ENCODE peak calls at places on chromosome 1, in five cellular contexts. D, L, G, I and S are unnamed samples.

GRCh38 chr1:58773406-58773840 is 10.4 kb downstream of the JUN start:
- DNase-seq in D (peak), L (peak), G (no peak), I (peak), S (no peak)

GRCh38 chr1:225693085-225693698 is 40.3 kb upstream of the ENAH start:
- DNase-seq in D (no peak), L (no peak), G (no peak), I (no peak), S (no peak)

GRCh38 chr1:41784516-41785279 is 134.0 kb downstream of the HIVEP3 start:
- DNase-seq in D (no peak), L (no peak), G (no peak), I (no peak), S (no peak)

GRCh38 chr1:233635765-233636502 is 22.0 kb downstream of the KCNK1 start:
- DNase-seq in D (no peak), L (peak), G (no peak), I (no peak), S (no peak)

GRCh38 chr1:236016782-236017400 is 48.0 kb downstream of the NID1 start:
- DNase-seq in D (no peak), L (no peak), G (no peak), I (no peak), S (no peak)

GRCh38 chr1:38207275-38207674 is 160.7 kb upstream of the POU3F1 start:
- DNase-seq in D (no peak), L (no peak), G (no peak), I (no peak), S (no peak)

GRCh38 chr1:160047116-160047991 is 15.6 kb upstream of the PIGM start:
- DNase-seq in D (no peak), L (no peak), G (no peak), I (no peak), S (no peak)

GRCh38 chr1:220113136-220113695 is 19.3 kb downstream of the IARS2 start:
- DNase-seq in D (no peak), L (peak), G (no peak), I (no peak), S (no peak)

GRCh38 chr1:65422241-65423203 is 2.1 kb downstream of the LEPR start:
- DNase-seq in D (no peak), L (peak), G (no peak), I (no peak), S (no peak)

GRCh38 chr1:107352850-107353249 is 212.0 kb downstream of the NTNG1 start:
- DNase-seq in D (no peak), L (no peak), G (no peak), I (no peak), S (no peak)

GRCh38 chr1:60600532-60600931 is 481.8 kb upstream of the NFIA start:
- DNase-seq in D (no peak), L (no peak), G (no peak), I (no peak), S (no peak)

GRCh38 chr1:26739251-26739914 is 43.6 kb downstream of the ARID1A start:
- DNase-seq in D (no peak), L (no peak), G (no peak), I (no peak), S (no peak)

GRCh38 chr1:94522304-94522703 is 19.3 kb downstream of the F3 start:
- DNase-seq in D (peak), L (peak), G (no peak), I (no peak), S (no peak)

GRCh38 chr1:182784556-182785171 is 4.9 kb upstream of the NPL start:
- DNase-seq in D (peak), L (peak), G (no peak), I (no peak), S (no peak)

GRCh38 chr1:222009105-222009730 is 267.3 kb upstream of the DUSP10 start:
- DNase-seq in D (peak), L (no peak), G (no peak), I (no peak), S (no peak)
- TF ChIP-seq CTCF in D (peak), L (peak), G (peak), I (peak), S (no peak)

GRCh38 chr1:109191377-109191776 is 22.3 kb upstream of the SARS1 start:
- DNase-seq in D (no peak), L (no peak), G (no peak), I (no peak), S (no peak)
- TF ChIP-seq CTCF in D (no peak), L (peak), G (no peak), I (no peak), S (no peak)

GRCh38 chr1:6081901-6082300 is 36.2 kb downstream of the KCNAB2 start:
- DNase-seq in D (no peak), L (no peak), G (no peak), I (no peak), S (no peak)

GRCh38 chr1:6077919-6078318 is 32.2 kb downstream of the KCNAB2 start:
- DNase-seq in D (no peak), L (no peak), G (no peak), I (no peak), S (no peak)

GRCh38 chr1:6083385-6083784 is 37.7 kb downstream of the KCNAB2 start:
- DNase-seq in D (no peak), L (no peak), G (no peak), I (no peak), S (no peak)

GRCh38 chr1:6082430-6082971 is 36.8 kb downstream of the KCNAB2 start:
- DNase-seq in D (peak), L (no peak), G (no peak), I (no peak), S (no peak)

DNA sequence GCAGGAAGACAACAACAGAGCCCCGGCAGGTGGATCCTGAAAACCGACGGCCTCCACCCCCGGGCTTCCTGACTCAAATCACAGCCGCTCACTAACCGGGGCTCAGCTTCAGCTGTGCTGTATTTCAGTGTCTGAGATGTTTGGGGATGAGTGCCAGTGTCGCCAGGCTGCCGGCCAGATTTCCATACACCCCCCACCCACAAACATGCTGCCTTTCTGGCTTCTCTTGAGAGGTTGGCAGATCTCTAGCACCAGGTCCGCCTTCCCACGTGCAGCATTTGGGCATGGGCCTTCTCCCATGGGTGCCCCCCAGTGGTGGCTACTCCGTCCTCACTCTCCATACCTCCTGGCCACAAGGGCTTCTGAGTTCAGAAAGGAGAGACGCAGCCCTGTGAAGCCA is 34.8 kb downstream of the KCNAB2 start:
- DNase-seq in D (no peak), L (no peak), G (no peak), I (no peak), S (no peak)
- TF ChIP-seq CTCF in D (no peak), L (peak), G (no peak), I (no peak), S (peak)

DNA sequence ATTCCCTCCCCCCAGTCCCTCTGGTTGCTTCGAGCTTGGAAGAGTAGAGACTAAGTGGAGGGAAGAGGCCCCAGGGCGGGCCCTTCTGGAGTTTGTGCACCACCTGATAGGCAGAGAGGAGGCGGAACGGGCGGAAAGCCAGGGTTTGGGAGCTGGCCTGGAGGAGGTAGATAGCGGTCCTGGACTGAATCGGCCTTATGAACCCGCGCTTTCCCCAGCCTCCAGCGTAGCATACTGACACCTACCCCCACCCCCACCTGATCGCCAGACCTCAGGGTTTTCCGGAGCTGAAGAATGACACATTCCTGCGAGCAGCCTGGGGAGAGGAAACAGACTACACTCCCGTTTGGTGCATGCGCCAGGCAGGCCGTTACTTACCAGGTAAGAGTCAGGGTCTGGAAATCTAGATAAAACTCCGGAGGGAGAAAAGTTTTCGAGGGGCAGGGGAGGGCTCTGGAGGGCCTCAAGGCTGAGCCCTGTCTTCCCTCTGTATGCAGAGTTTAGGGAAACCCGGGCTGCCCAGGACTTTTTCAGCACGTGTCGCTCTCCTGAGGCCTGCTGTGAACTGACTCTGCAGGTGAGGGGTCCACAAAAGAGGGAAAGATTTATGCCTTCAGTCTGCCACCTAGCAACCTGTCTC is 705 bp downstream of the UROD start:
- DNase-seq in D (peak), L (peak), G (peak), I (peak), S (no peak)
- TF ChIP-seq CTCF in D (no peak), L (no peak), G (no peak), I (no peak), S (no peak)

GRCh38 chr1:22708777-22709176 is 1.9 kb upstream of the EPHB2 start:
- DNase-seq in D (no peak), L (no peak), G (no peak), I (no peak), S (no peak)

GRCh38 chr1:22711071-22711470 is 432 bp downstream of the EPHB2 start:
- DNase-seq in D (no peak), L (no peak), G (no peak), I (no peak), S (no peak)

GRCh38 chr1:22710688-22711024 is at the start of gene EPHB2:
- DNase-seq in D (no peak), L (no peak), G (peak), I (no peak), S (peak)

GRCh38 chr1:22709891-22710687 is 550 bp upstream of the EPHB2 start:
- DNase-seq in D (peak), L (peak), G (peak), I (no peak), S (no peak)

GRCh38 chr1:22709227-22709626 is 1.4 kb upstream of the EPHB2 start:
- DNase-seq in D (no peak), L (no peak), G (no peak), I (peak), S (no peak)
- TF ChIP-seq CTCF in D (no peak), L (peak), G (peak), I (no peak), S (no peak)

GRCh38 chr1:104132386-104132973 is 382.8 kb downstream of the AMY1C start:
- DNase-seq in D (no peak), L (no peak), G (no peak), I (no peak), S (no peak)
- TF ChIP-seq CTCF in D (no peak), L (peak), G (peak), I (no peak), S (peak)